ENCODE peak calls at places on chromosome 19, in eight cellular contexts. P is neural progenitor cell, O is right cardiac atrium, W is fibroblast of lung, U is iPS DF 6.9, F is hepatocyte, Q is GM23248, R is WERI-Rb-1. D is an unnamed sample.

GRCh38 chr19:6774821-6775707 is 2.6 kb downstream of the VAV1 start:
- DNase-seq in P (peak; percentile 38), O (no peak), F (no peak), W (peak; percentile 25), U (no peak), Q (peak; percentile 11), R (peak; percentile 25), D (peak; percentile 60)

GRCh38 chr19:18131841-18132596 is 20.9 kb upstream of the PIK3R2 start:
- DNase-seq in W (no peak), U (no peak), O (no peak), F (no peak), Q (no peak), R (peak; percentile 79), P (peak; percentile 36), D (peak; percentile 45)

GRCh38 chr19:47511128-47511517 is 3.7 kb downstream of the NAPA start:
- DNase-seq in F (no peak), O (no peak), W (no peak), Q (peak; percentile 10), U (no peak), R (no peak), P (no peak), D (no peak)

GRCh38 chr19:7533281-7533819 is 2.2 kb upstream of the PNPLA6 start:
- DNase-seq in R (no peak), Q (peak; percentile 85), F (no peak), U (no peak), P (peak; percentile 35), W (peak; percentile 59), O (peak; percentile 88), D (peak; percentile 64)

GRCh38 chr19:30393046-30393445 is 20.9 kb downstream of the ZNF536 start:
- DNase-seq in U (no peak), W (no peak), F (no peak), O (no peak), Q (peak; percentile 48), R (no peak), P (no peak), D (peak; percentile 39)

GRCh38 chr19:11530432-11530831 is 1.5 kb upstream of the ECSIT start:
- DNase-seq in O (peak; percentile 85), W (peak; percentile 84), Q (peak; percentile 81), R (peak; percentile 86), P (peak; percentile 89), U (peak; percentile 89), F (peak; percentile 73), D (peak; percentile 94)

GRCh38 chr19:13873776-13874515 is 3.0 kb upstream of the NANOS3 start:
- DNase-seq in W (no peak), U (no peak), F (no peak), Q (no peak), P (no peak), O (no peak), R (no peak), D (no peak)

GRCh38 chr19:29724102-29724641 is 9.1 kb upstream of the C19orf12 start:
- DNase-seq in O (no peak), P (peak; percentile 71), Q (peak; percentile 50), W (peak; percentile 6), U (no peak), F (peak; percentile 46), R (peak; percentile 79), D (peak; percentile 45)

GRCh38 chr19:48627211-48627864 is 8.0 kb downstream of the SPHK2 start:
- DNase-seq in R (no peak), Q (no peak), F (peak; percentile 56), P (no peak), W (no peak), O (no peak), U (no peak), D (no peak)

GRCh38 chr19:49528211-49528771 is 488 bp downstream of the RCN3 start:
- DNase-seq in F (no peak), Q (peak; percentile 91), O (peak; percentile 52), U (no peak), W (no peak), R (no peak), P (no peak), D (no peak)

GRCh38 chr19:43699506-43700367 is 16.1 kb upstream of the IRGC start:
- DNase-seq in O (peak; percentile 47), U (peak; percentile 16), W (peak; percentile 52), R (peak; percentile 47), P (peak; percentile 91), Q (peak; percentile 52), F (peak; percentile 67), D (peak; percentile 49)

GRCh38 chr19:15971217-15971616 is 22.4 kb downstream of the OR10H4 start:
- DNase-seq in R (no peak), F (no peak), Q (no peak), W (no peak), P (no peak), O (no peak), U (no peak), D (no peak)

DNA sequence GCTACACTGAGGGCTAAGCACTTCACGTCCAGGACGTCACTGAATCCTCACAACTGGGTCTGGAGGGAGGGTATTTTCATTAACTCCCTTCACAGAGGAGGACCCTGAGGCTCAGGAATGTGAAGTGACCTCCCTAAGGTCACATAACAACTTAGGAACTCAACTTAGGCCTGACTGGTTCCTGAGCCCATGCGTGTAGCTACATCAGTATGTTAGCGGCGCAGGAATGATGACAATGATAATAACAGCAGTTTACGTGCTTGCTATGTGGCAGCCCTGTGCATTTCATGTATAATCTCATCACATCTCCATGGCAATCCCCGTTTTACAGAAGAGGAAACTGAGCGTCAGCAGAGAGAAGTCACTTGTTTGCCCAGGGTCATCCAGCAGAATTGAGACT is 18.3 kb downstream of the KRTDAP start:
- DNase-seq in P (no peak), O (no peak), Q (no peak), W (no peak), R (no peak), U (no peak), F (no peak), D (no peak)
- H3K4me3 ChIP-seq in P (no peak overlapping the region), O (no peak overlapping the region), Q (no peak overlapping the region), W (no peak overlapping the region), R (no peak overlapping the region), U (no peak overlapping the region), F (no peak overlapping the region), D (no peak overlapping the region)

DNA sequence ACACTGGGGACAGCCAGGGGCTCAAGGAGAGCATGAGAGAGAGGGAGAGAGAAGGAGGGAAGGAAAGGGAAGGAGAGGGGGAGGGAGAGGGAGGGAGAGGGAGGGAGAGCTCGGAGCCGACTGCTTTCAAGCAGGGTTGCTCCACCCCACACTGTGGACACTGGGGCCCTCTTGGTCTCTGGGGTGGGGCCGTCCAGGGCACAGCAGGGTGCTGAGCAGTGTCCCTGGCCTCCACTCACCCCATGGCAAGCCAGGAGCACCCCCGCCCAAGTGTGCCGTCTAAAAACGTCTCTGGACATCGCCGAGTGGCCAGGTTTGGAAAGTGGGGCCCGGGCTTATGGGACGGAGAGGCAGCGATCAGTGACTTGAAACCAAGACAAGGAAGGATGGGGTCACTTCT is 20.9 kb downstream of the DPP9 start:
- DNase-seq in O (no peak), R (no peak), P (no peak), W (no peak), F (no peak), Q (no peak), U (no peak), D (no peak)
- H3K4me3 ChIP-seq in O (no peak overlapping the region), R (no peak overlapping the region), P (no peak overlapping the region), W (no peak overlapping the region), F (no peak overlapping the region), Q (no peak overlapping the region), U (no peak overlapping the region), D (no peak overlapping the region)

DNA sequence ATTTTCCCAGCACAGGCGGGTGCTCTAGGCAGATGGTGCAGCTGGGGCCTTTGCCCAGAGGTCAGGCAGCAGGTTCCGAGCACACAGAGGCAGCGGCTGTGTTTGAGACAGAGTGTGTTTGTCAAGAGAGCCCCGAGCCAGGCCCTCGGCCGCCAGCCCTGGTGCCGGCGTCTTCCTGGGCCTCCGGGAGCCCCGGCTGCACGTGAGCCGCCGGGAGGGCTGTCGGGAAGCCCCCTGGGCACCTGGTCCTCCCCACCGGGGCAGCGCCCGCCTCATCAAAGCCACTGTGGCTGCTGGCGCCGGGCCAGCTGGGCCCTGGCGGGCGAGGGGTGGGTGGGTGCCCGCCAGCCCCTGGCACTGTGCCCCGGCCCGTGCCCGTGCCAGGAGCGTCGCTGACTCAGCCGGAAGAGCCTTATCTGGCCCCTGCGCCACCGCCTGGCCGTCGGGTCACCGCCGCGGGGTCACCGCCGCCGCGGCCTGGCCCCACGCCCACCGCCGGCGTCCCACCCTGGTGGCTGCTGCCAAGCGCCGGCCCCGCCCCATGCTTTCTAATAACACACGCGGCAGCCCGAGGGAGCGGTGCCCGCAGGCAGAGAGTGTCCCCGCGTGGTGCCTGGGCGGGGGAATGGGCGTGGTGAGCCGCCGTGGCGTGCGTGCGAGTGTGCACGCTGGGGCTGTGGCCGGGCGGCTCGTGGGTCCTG is 14.9 kb downstream of the ARID3A start:
- DNase-seq in F (no peak), Q (no peak), R (no peak), U (no peak), O (peak; percentile 70), P (no peak), W (peak; percentile 91), D (peak; percentile 70)
- H3K4me3 ChIP-seq in F (no peak overlapping the region), Q (no peak overlapping the region), R (no peak overlapping the region), U (no peak overlapping the region), O (no peak overlapping the region), P (no peak overlapping the region), W (no peak overlapping the region), D (peak overlapping the region; percentile 35)

GRCh38 chr19:38932425-38933179 is 1.9 kb downstream of the MRPS12 start:
- DNase-seq in P (peak; percentile 62), U (no peak), W (peak; percentile 50), F (no peak), R (peak; percentile 60), O (no peak), Q (peak; percentile 65), D (peak; percentile 55)

GRCh38 chr19:38929929-38930775 is at the start of gene SARS2:
- DNase-seq in Q (peak; percentile 96), O (peak; percentile 92), W (peak; percentile 95), R (peak; percentile 90), P (peak; percentile 97), F (peak; percentile 96), U (peak; percentile 87), D (peak; percentile 96)

GRCh38 chr19:38928406-38929001 is 2.1 kb downstream of the SARS2 start:
- DNase-seq in U (no peak), R (no peak), F (no peak), P (no peak), Q (no peak), O (no peak), W (no peak), D (no peak)

GRCh38 chr19:38933544-38933943 is 2.8 kb downstream of the MRPS12 start:
- DNase-seq in Q (no peak), U (no peak), R (no peak), P (no peak), O (no peak), F (no peak), W (no peak), D (no peak)

DNA sequence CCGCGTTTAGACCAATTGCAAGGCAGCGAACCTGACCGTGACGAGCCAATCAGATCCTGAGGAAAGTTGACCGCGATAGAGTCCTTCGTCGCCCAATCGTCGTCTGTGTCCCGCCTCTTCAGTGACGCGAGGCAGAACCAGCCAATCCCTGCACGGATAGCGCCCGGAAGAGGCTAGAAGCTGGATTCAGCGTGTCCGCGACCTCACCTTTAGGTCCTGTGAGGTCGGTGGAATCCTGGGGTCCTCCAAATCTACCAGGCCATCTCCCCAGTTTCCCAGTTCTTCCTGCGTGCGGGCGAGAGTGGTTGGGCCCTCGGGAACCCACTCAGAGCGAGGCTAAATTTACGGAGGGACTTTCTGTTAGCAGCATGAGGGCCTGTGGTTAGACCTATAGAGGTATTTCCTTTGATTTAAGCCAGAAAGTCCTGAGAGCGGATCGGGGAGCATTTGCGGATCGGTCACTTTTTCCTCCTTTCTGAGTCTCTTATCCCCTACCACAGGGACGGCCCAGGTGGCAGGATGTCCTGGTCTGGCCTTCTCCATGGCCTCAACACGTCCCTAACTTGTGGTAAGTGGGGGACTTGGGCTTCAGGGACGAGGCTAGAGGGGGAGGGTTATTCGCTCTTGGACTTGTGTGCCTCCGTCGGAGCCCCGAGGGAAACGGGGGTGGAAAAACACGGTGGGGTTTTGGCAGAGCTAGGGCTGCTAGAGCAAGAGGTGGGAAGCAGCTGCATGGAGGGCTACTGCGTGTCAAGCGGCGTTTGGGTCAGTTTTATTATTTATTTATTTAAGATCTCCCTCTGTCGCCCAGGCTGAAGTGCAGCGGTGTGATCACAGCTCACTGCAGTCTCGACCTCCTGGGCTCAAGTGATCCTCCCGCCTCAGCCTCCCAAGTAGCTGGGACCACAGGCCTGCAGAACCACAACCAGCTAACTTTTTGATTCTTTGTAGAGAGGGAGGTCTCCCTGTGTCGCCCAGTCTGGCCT is at the start of gene MRPS12:
- DNase-seq in O (peak; percentile 98), W (peak; percentile 99), U (peak; percentile 100), P (peak; percentile 100), R (peak; percentile 98), Q (peak; percentile 100), F (peak; percentile 99), D (peak; percentile 99)
- H3K4me3 ChIP-seq in O (peak within 1 kb of the TSS; percentile 87), W (peak within 1 kb of the TSS; percentile 98), U (peak within 1 kb of the TSS; percentile 75), P (peak within 1 kb of the TSS; percentile 74), R (peak within 1 kb of the TSS; percentile 98), Q (peak within 1 kb of the TSS; percentile 82), F (peak within 1 kb of the TSS; percentile 41), D (peak within 1 kb of the TSS; percentile 69)